ENCODE peak calls at places on chromosomes 4 and X, in four cellular contexts. One of them, this sample, is unnamed.

GRCh38 chr4:9384126-9384525 is 21.2 kb downstream of the USP17L30 start:
- DNase-seq in GM23338: no peak
- DNase-seq in stimulated activated CD4-positive, alpha-beta T cell treated with anti-CD3 and anti-CD28 coated beads, Interleukin-1b, Interleukin-23, amount 100 ng/mL, for 24 hours: no peak
- DNase-seq in lung: no peak
- DNase-seq in this sample: no peak

GRCh38 chr4:124526321-124526720 is 186.2 kb downstream of the ANKRD50 start:
- DNase-seq in stimulated activated CD4-positive, alpha-beta T cell treated with anti-CD3 and anti-CD28 coated beads, Interleukin-1b, Interleukin-23, amount 100 ng/mL, for 24 hours: no peak
- DNase-seq in lung: no peak
- DNase-seq in GM23338: no peak
- DNase-seq in this sample: no peak

GRCh38 chrX:135625995-135626394 is 87.4 kb upstream of the CT45A1 start:
- DNase-seq in GM23338: peak
- DNase-seq in stimulated activated CD4-positive, alpha-beta T cell treated with anti-CD3 and anti-CD28 coated beads, Interleukin-1b, Interleukin-23, amount 100 ng/mL, for 24 hours: no peak
- DNase-seq in lung: no peak
- DNase-seq in this sample: no peak

GRCh38 chr4:112287258-112287873 is 1.7 kb upstream of the TIFA start:
- DNase-seq in lung: no peak
- DNase-seq in stimulated activated CD4-positive, alpha-beta T cell treated with anti-CD3 and anti-CD28 coated beads, Interleukin-1b, Interleukin-23, amount 100 ng/mL, for 24 hours: no peak
- DNase-seq in GM23338: no peak
- DNase-seq in this sample: no peak

GRCh38 chr4:100736651-100737450 is 219.0 kb upstream of the EMCN start:
- DNase-seq in lung: no peak
- DNase-seq in stimulated activated CD4-positive, alpha-beta T cell treated with anti-CD3 and anti-CD28 coated beads, Interleukin-1b, Interleukin-23, amount 100 ng/mL, for 24 hours: no peak
- DNase-seq in GM23338: no peak
- DNase-seq in this sample: no peak

GRCh38 chr4:186845137-186845842 is 121.6 kb upstream of the FAT1 start:
- DNase-seq in GM23338: no peak
- DNase-seq in stimulated activated CD4-positive, alpha-beta T cell treated with anti-CD3 and anti-CD28 coated beads, Interleukin-1b, Interleukin-23, amount 100 ng/mL, for 24 hours: no peak
- DNase-seq in lung: no peak
- DNase-seq in this sample: no peak

GRCh38 chrX:23634181-23634580 is 33.1 kb upstream of the PRDX4 start:
- DNase-seq in stimulated activated CD4-positive, alpha-beta T cell treated with anti-CD3 and anti-CD28 coated beads, Interleukin-1b, Interleukin-23, amount 100 ng/mL, for 24 hours: no peak
- DNase-seq in lung: no peak
- DNase-seq in GM23338: no peak
- DNase-seq in this sample: no peak

GRCh38 chrX:15888062-15888461 is 33.4 kb upstream of the AP1S2 start:
- DNase-seq in stimulated activated CD4-positive, alpha-beta T cell treated with anti-CD3 and anti-CD28 coated beads, Interleukin-1b, Interleukin-23, amount 100 ng/mL, for 24 hours: no peak
- DNase-seq in lung: no peak
- DNase-seq in GM23338: no peak
- DNase-seq in this sample: no peak

GRCh38 chrX:151391722-151392121 is 5.3 kb upstream of the VMA21 start:
- DNase-seq in GM23338: peak
- DNase-seq in stimulated activated CD4-positive, alpha-beta T cell treated with anti-CD3 and anti-CD28 coated beads, Interleukin-1b, Interleukin-23, amount 100 ng/mL, for 24 hours: no peak
- DNase-seq in lung: no peak
- DNase-seq in this sample: no peak

GRCh38 chr4:72496119-72496518 is 72.9 kb downstream of the ADAMTS3 start:
- DNase-seq in stimulated activated CD4-positive, alpha-beta T cell treated with anti-CD3 and anti-CD28 coated beads, Interleukin-1b, Interleukin-23, amount 100 ng/mL, for 24 hours: no peak
- DNase-seq in GM23338: peak
- DNase-seq in lung: no peak
- DNase-seq in this sample: no peak

GRCh38 chrX:23845316-23845932 is 62.3 kb downstream of the APOO start:
- DNase-seq in lung: no peak
- DNase-seq in GM23338: no peak
- DNase-seq in stimulated activated CD4-positive, alpha-beta T cell treated with anti-CD3 and anti-CD28 coated beads, Interleukin-1b, Interleukin-23, amount 100 ng/mL, for 24 hours: no peak
- DNase-seq in this sample: no peak

GRCh38 chr4:43456383-43456782 is 563.9 kb downstream of the GRXCR1 start:
- DNase-seq in stimulated activated CD4-positive, alpha-beta T cell treated with anti-CD3 and anti-CD28 coated beads, Interleukin-1b, Interleukin-23, amount 100 ng/mL, for 24 hours: no peak
- DNase-seq in lung: no peak
- DNase-seq in GM23338: no peak
- DNase-seq in this sample: no peak

GRCh38 chr4:80586716-80587115 is 251.2 kb downstream of the CFAP299 start:
- DNase-seq in lung: no peak
- DNase-seq in GM23338: no peak
- DNase-seq in stimulated activated CD4-positive, alpha-beta T cell treated with anti-CD3 and anti-CD28 coated beads, Interleukin-1b, Interleukin-23, amount 100 ng/mL, for 24 hours: no peak
- DNase-seq in this sample: no peak

GRCh38 chr4:119647558-119647957 is 19.0 kb upstream of the PDE5A start:
- DNase-seq in stimulated activated CD4-positive, alpha-beta T cell treated with anti-CD3 and anti-CD28 coated beads, Interleukin-1b, Interleukin-23, amount 100 ng/mL, for 24 hours: no peak
- DNase-seq in lung: no peak
- DNase-seq in GM23338: no peak
- DNase-seq in this sample: no peak

This sample was measured in H1.